ENCODE peak calls at places on chromosomes 13 and 19, in six cellular contexts. R is Peyer's patch, F is K562, E is upper lobe of left lung, O is IMR-90, Y is esophagus squamous epithelium. U is an unnamed sample.

GRCh38 chr13:107234315-107234714 is 666.4 kb upstream of the ARGLU1 start:
- DNase-seq in R (no peak), F (no peak), E (peak), Y (no peak), O (no peak), U (no peak)

GRCh38 chr19:58562126-58563033 is 4.0 kb upstream of the UBE2M start:
- DNase-seq in Y (no peak), R (peak), E (peak), O (peak), F (no peak), U (no peak)

GRCh38 chr19:31338069-31338767 is 11.0 kb downstream of the TSHZ3 start:
- DNase-seq in E (peak), O (peak), F (peak), R (peak), Y (no peak), U (no peak)

GRCh38 chr13:113886561-113887112 is 22.8 kb upstream of the GAS6 start:
- DNase-seq in O (no peak), E (no peak), Y (no peak), F (no peak), R (no peak), U (peak)

GRCh38 chr13:33730147-33730546 is 87.8 kb upstream of the RFC3 start:
- DNase-seq in R (no peak), Y (no peak), E (no peak), F (no peak), O (no peak), U (no peak)

GRCh38 chr13:113862191-113862765 is 1.6 kb downstream of the GAS6 start:
- DNase-seq in E (peak), R (no peak), O (peak), Y (no peak), F (no peak), U (no peak)

GRCh38 chr13:93714171-93714570 is 487.6 kb downstream of the GPC6 start:
- DNase-seq in O (peak), E (no peak), F (no peak), Y (no peak), R (no peak), U (no peak)

GRCh38 chr13:51849145-51850101 is 4.4 kb upstream of the TMEM272 start:
- DNase-seq in E (no peak), O (peak), R (no peak), Y (no peak), F (peak), U (no peak)

GRCh38 chr19:16537111-16537510 is 5.1 kb downstream of the CHERP start:
- DNase-seq in F (peak), Y (no peak), R (no peak), E (peak), O (no peak), U (no peak)

GRCh38 chr13:54305377-54305776 is 1276.8 kb downstream of the OLFM4 start:
- DNase-seq in F (no peak), R (no peak), O (no peak), Y (no peak), E (no peak), U (no peak)
- TF ChIP-seq CTCF in F (no peak), R (no peak), O (no peak), Y (no peak), E (no peak), U (no peak)

GRCh38 chr13:19959831-19960672 is 1.5 kb downstream of the ZMYM2 start:
- DNase-seq in Y (peak), O (peak), R (peak), F (peak), E (peak), U (no peak)
- TF ChIP-seq POLR2A in Y (no peak), O (no peak), R (peak), F (no peak), E (peak), U (no peak)

GRCh38 chr13:95323930-95324662 is 22.8 kb upstream of the ABCC4 start:
- DNase-seq in F (no peak), R (no peak), Y (no peak), O (no peak), E (no peak), U (no peak)
- TF ChIP-seq CTCF in F (no peak), R (no peak), Y (no peak), O (no peak), E (no peak), U (no peak)

DNA sequence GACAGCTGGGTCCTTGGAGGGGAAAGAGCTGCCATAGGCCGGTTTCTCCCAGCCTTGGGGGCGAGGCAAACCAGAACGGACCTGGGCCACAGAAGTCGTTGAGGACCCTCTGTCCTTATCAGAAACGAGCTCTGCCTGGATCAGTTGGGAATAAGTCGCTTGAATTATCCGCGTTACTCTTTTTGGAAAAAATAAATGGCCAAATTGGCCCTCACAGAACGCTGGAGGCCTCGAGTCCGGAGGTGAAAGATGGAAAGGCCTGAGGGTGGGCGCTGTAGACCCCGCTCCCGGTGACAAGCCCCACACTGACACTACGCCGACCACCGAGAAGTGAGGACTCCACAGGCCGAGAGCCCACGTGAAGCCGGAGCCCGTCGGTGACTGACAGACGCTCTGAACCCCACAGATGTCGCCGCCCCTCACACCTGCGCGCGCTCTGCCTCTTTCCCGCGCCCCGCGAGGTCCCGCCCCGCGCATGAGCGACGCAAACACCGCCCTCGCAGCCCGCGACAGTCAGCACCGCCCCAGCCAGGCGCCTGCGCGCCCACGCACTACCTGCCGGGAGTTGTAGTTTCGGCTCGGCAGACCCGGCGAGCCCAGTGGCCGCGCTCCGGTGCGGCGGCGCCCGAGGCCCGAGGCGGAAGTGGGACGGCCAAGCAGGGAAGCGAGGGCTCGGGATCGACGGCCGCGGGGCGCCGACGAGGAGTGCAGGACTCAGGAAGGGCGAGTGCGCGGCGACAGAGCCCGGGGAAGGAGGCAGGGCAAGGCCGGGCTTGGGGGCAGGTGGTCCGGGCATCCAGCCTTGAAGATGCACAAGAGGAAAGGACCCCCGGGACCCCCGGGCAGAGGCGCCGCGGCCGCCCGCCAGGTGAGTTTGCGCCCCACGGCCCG is at the start of the genes BRME1 and CC2D1A:
- DNase-seq in O (peak), E (peak), F (peak), Y (peak), R (peak), U (peak)
- TF ChIP-seq POLR2A in O (no peak), E (peak), F (peak), Y (no peak), R (peak), U (peak)

GRCh38 chr19:19320362-19321142 is at the start of the genes MAU2 and SUGP1:
- DNase-seq in R (peak), E (peak), O (peak), Y (peak), F (peak), U (peak)
- TF ChIP-seq CTCF in R (peak), E (peak), O (peak), Y (peak), F (peak), U (peak)

DNA sequence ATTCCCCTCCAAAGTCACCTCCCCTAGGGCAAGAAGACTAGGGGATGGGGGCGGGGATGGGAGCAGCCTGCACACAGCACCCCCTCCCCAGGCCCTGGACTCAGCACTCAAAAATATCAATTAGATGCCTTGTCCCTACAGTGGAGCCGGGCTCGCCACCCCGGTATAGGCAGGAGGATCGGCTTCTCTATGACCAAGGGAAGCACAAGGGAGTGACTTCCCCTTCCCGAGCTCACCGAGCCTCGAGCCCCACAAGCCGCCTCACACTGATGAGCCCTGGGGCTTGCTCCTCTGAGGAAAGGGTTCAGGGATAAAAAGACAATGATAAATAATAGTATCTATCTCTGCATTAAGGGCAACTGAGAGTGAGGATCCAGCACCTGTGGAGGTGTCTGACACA is 51.5 kb downstream of the STK24 start:
- DNase-seq in E (no peak), Y (no peak), O (no peak), F (no peak), R (peak), U (no peak)
- TF ChIP-seq POLR2A in E (no peak), Y (no peak), O (no peak), F (no peak), R (no peak), U (no peak)

GRCh38 chr13:87287721-87288120 is 383.4 kb upstream of the SLITRK5 start:
- DNase-seq in O (no peak), R (no peak), E (no peak), Y (no peak), F (no peak), U (no peak)
- TF ChIP-seq CTCF in O (no peak), R (no peak), E (no peak), Y (no peak), F (no peak), U (no peak)

GRCh38 chr19:49117677-49118564 is 1.0 kb downstream of the C19orf73 start:
- DNase-seq in Y (no peak), O (no peak), E (peak), R (peak), F (no peak), U (no peak)

GRCh38 chr19:49120325-49120683 is 960 bp downstream of the PPFIA3 start:
- DNase-seq in Y (no peak), E (no peak), R (no peak), F (no peak), O (no peak), U (no peak)

GRCh38 chr19:49119411-49120324 is at the start of gene PPFIA3:
- DNase-seq in F (peak), E (peak), O (peak), R (peak), Y (no peak), U (no peak)

GRCh38 chr19:49120868-49121267 is 1.5 kb downstream of the PPFIA3 start:
- DNase-seq in Y (no peak), F (no peak), R (no peak), E (no peak), O (no peak), U (no peak)

DNA sequence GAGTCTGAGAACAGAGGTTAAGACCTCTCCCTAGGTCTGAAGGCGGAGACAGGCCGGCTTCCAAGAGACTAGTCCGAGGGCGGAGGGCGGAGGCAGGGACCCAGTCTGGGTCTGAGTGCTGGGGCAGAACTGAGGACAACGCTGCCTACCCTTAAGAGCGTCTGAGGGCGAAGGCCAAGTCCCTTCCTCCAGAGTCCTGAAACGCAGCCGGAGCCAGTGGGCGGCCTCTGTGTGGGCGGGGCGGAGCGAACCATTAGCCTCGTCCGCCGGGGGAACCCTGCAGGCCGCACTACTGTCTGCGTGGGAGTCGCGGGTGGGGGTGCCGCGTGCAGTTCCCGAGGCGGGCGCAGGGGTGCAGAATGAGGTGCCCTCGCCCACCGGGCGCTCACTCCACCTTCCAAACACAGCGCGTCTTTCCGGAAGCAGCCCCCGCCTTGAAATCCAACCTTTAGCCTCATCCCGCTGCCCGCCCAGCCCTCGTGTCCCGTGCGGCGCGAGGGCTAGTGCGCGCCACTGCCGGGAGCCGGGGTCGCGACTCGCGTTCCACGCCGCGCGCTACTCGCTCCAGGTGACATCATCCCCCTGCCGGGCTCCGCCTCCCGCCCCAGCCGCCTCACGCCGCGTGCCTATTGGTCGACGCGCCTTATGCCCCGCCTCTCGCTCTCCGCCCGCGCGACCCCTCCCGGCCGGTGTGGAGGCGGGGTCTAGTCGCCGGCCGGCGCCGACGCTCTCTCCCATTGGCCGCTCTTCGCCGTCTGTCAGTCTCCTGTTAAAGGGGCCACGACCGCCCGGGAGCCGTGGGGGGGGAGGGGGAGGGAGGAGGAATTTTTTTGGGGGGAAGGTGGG is at the start of gene C19orf73:
- DNase-seq in R (peak), O (peak), E (peak), Y (peak), F (peak), U (peak)
- TF ChIP-seq POLR2A in R (peak), O (peak), E (peak), Y (no peak), F (peak), U (no peak)

GRCh38 chr19:38545596-38545995 is 72.2 kb downstream of the MAP4K1 start:
- DNase-seq in O (no peak), Y (no peak), R (no peak), F (no peak), E (no peak), U (no peak)

GRCh38 chr19:38542040-38542439 is 75.7 kb downstream of the MAP4K1 start:
- DNase-seq in F (no peak), Y (no peak), E (no peak), O (no peak), R (no peak), U (no peak)

GRCh38 chr19:38543286-38543806 is 74.4 kb downstream of the MAP4K1 start:
- DNase-seq in Y (no peak), R (no peak), O (no peak), E (no peak), F (no peak), U (no peak)

GRCh38 chr19:38544569-38545315 is 73.0 kb downstream of the MAP4K1 start:
- DNase-seq in O (peak), R (no peak), E (no peak), Y (no peak), F (peak), U (no peak)

GRCh38 chr19:38543807-38544568 is 73.8 kb downstream of the MAP4K1 start:
- DNase-seq in R (peak), F (peak), O (peak), E (no peak), Y (no peak), U (no peak)
- TF ChIP-seq CTCF in R (no peak), F (peak), O (no peak), E (no peak), Y (no peak), U (peak)

U was measured in esophagus muscularis mucosa.